ENCODE peak calls at places on chromosomes 1 and 21, in nine cellular contexts. Z is NT2/D1; D is NCI-H1092 treated with DMSO at 0.1 percent for 48 hours; B is A172; E is CD4-positive, CD25-positive, alpha-beta regulatory T cell; Q is effector memory CD8-positive, alpha-beta T cell; Y is amniotic stem cell; C is COLO829; T is fibroblast of the conjunctiva. I is an unnamed sample.

GRCh38 chr1:1058921-1059493 is 15.1 kb downstream of the RNF223 start:
- DNase-seq in B (no peak), D (no peak), E (peak; percentile 35), T (no peak), Y (no peak), C (no peak), Q (peak; percentile 28), Z (no peak), I (peak; percentile 64)

GRCh38 chr1:174448964-174449363 is 1.2 kb downstream of the GPR52 start:
- DNase-seq in B (no peak), C (no peak), D (no peak), E (no peak), T (no peak), Q (no peak), Y (no peak), Z (no peak), I (no peak)

GRCh38 chr1:229114781-229115417 is 156.0 kb upstream of the RAB4A start:
- DNase-seq in Y (no peak), Z (peak; percentile 49), Q (no peak), B (peak; percentile 41), D (no peak), E (no peak), C (no peak), T (no peak), I (no peak)

GRCh38 chr1:233075045-233075444 is 124.6 kb downstream of the NTPCR start:
- DNase-seq in E (no peak), Y (no peak), C (peak; percentile 7), T (no peak), D (no peak), Q (no peak), Z (no peak), B (peak; percentile 90), I (no peak)

GRCh38 chr1:106768077-106768476 is 288.4 kb upstream of the PRMT6 start:
- DNase-seq in T (no peak), D (no peak), B (no peak), Q (no peak), Z (no peak), E (no peak), C (no peak), Y (no peak), I (no peak)

GRCh38 chr21:42698730-42699129 is 45.3 kb downstream of the PDE9A start:
- DNase-seq in Y (no peak), B (no peak), E (no peak), Z (no peak), D (no peak), C (no peak), Q (no peak), T (no peak), I (no peak)

GRCh38 chr1:8880068-8880676 is 1.7 kb upstream of the ENO1 start:
- DNase-seq in Y (peak; percentile 82), B (peak; percentile 78), T (peak; percentile 98), Z (no peak), Q (no peak), E (no peak), D (no peak), C (no peak), I (peak; percentile 61)

GRCh38 chr1:116764906-116765862 is 11.0 kb downstream of the CD2 start:
- DNase-seq in T (no peak), D (no peak), E (no peak), Q (no peak), B (no peak), Z (no peak), C (no peak), Y (no peak), I (no peak)

GRCh38 chr21:43331962-43332458 is 94.9 kb downstream of the SIK1 start:
- DNase-seq in D (peak; percentile 16), Z (no peak), T (peak; percentile 36), E (no peak), Y (no peak), Q (no peak), B (peak; percentile 89), C (peak; percentile 6), I (no peak)

GRCh38 chr1:114496091-114496490 is 14.9 kb downstream of the TRIM33 start:
- DNase-seq in C (no peak), Q (no peak), E (no peak), Y (no peak), T (no peak), Z (no peak), B (no peak), D (no peak), I (no peak)

GRCh38 chr1:206684478-206685255 is at the start of gene MAPKAPK2:
- DNase-seq in T (no peak), B (peak; percentile 27), Y (peak; percentile 57), D (peak; percentile 61), E (peak; percentile 72), C (peak; percentile 92), Z (no peak), Q (peak; percentile 66), I (peak; percentile 67)

GRCh38 chr1:59445040-59445439 is 148.1 kb downstream of the FGGY start:
- DNase-seq in B (peak; percentile 41), C (no peak), Z (no peak), Y (no peak), T (peak; percentile 41), E (no peak), D (no peak), Q (no peak), I (no peak)

GRCh38 chr1:222097646-222098045 is 355.8 kb upstream of the DUSP10 start:
- DNase-seq in D (no peak), Z (no peak), Y (no peak), B (no peak), C (no peak), Q (no peak), T (no peak), E (no peak), I (peak; percentile 51)

GRCh38 chr1:217627431-217627830 is 3.5 kb downstream of the GPATCH2 start:
- DNase-seq in C (no peak), Q (no peak), T (no peak), E (no peak), Z (no peak), B (no peak), D (no peak), Y (no peak), I (no peak)

GRCh38 chr1:115753371-115753770 is 15.1 kb downstream of the CASQ2 start:
- DNase-seq in D (no peak), B (no peak), Q (no peak), E (no peak), Z (no peak), C (no peak), Y (no peak), T (no peak), I (no peak)